ENCODE peak calls at places on chromosome 10, in seven cellular contexts. R is Peyer's patch; N is prostate gland; A is GM23248; Q is heart right ventricle; J is SK-N-SH; Z is CD8-positive, alpha-beta T cell. K is an unnamed sample.

GRCh38 chr10:63520463-63521388 is 475 bp upstream of the REEP3 start:
- DNase-seq in R (peak; percentile 52), N (peak; percentile 57), A (peak; percentile 56), Q (peak; percentile 82), J (peak; percentile 91), Z (peak; percentile 2), K (peak; percentile 88)

GRCh38 chr10:26682926-26683325 is 14.6 kb upstream of the PDSS1 start:
- DNase-seq in R (no peak), N (no peak), A (no peak), Q (no peak), J (no peak), Z (no peak), K (no peak)

GRCh38 chr10:52420656-52421055 is 106.6 kb downstream of the DKK1 start:
- DNase-seq in R (no peak), N (no peak), A (peak; percentile 2), Q (no peak), J (no peak), Z (no peak), K (no peak)

GRCh38 chr10:132371641-132372081 is 25.3 kb upstream of the PWWP2B start:
- DNase-seq in R (no peak), N (no peak), A (peak; percentile 20), Q (no peak), J (no peak), Z (no peak), K (peak; percentile 81)

GRCh38 chr10:3043512-3044368 is 23.6 kb upstream of the PFKP start:
- DNase-seq in R (peak; percentile 42), N (peak; percentile 64), A (peak; percentile 84), Q (peak; percentile 33), J (peak; percentile 83), Z (no peak), K (no peak)

GRCh38 chr10:111656066-111656465 is 527.5 kb downstream of the GPAM start:
- DNase-seq in R (no peak), N (no peak), A (peak; percentile 49), Q (no peak), J (no peak), Z (no peak), K (no peak)

GRCh38 chr10:48437546-48437945 is 131.1 kb downstream of the MAPK8 start:
- DNase-seq in R (no peak), N (no peak), A (no peak), Q (no peak), J (no peak), Z (no peak), K (no peak)

GRCh38 chr10:84908491-84908890 is 580.1 kb downstream of the CCSER2 start:
- DNase-seq in R (no peak), N (no peak), A (no peak), Q (no peak), J (no peak), Z (no peak), K (no peak)

GRCh38 chr10:49377256-49377655 is 18.6 kb downstream of the DRGX start:
- DNase-seq in R (no peak), N (no peak), A (no peak), Q (no peak), J (no peak), Z (no peak), K (no peak)

GRCh38 chr10:44357141-44357540 is 27.8 kb downstream of the CXCL12 start:
- DNase-seq in R (no peak), N (no peak), A (no peak), Q (no peak), J (no peak), Z (no peak), K (no peak)

GRCh38 chr10:3415878-3416605 is 243.5 kb upstream of the PITRM1 start:
- DNase-seq in R (no peak), N (no peak), A (no peak), Q (no peak), J (no peak), Z (no peak), K (no peak)

GRCh38 chr10:133276435-133277201 is at the start of gene ADAM8:
- DNase-seq in R (peak; percentile 77), N (no peak), A (peak; percentile 59), Q (peak; percentile 48), J (peak; percentile 72), Z (no peak), K (no peak)

GRCh38 chr10:132297521-132297920 is 10.2 kb downstream of the STK32C start:
- DNase-seq in R (no peak), N (no peak), A (no peak), Q (no peak), J (no peak), Z (no peak), K (peak; percentile 56)

GRCh38 chr10:44576715-44577191 is 191.9 kb upstream of the CXCL12 start:
- DNase-seq in R (no peak), N (no peak), A (peak; percentile 50), Q (peak; percentile 47), J (no peak), Z (no peak), K (no peak)

GRCh38 chr10:100518761-100519241 is 860 bp downstream of the SEC31B start:
- DNase-seq in R (peak; percentile 61), N (peak; percentile 77), A (peak; percentile 79), Q (no peak), J (peak; percentile 71), Z (peak; percentile 25), K (peak; percentile 65)

GRCh38 chr10:16440396-16441105 is 3.7 kb downstream of the PTER start:
- DNase-seq in R (no peak), N (peak; percentile 34), A (peak; percentile 22), Q (no peak), J (peak; percentile 50), Z (no peak), K (no peak)

GRCh38 chr10:93604145-93604544 is 3.1 kb upstream of the RBP4 start:
- DNase-seq in R (no peak), N (no peak), A (no peak), Q (no peak), J (no peak), Z (no peak), K (no peak)

GRCh38 chr10:87500646-87501048 is 4.0 kb upstream of the MINPP1 start:
- DNase-seq in R (no peak), N (no peak), A (no peak), Q (no peak), J (peak; percentile 31), Z (no peak), K (no peak)

GRCh38 chr10:43396928-43397624 is 11.9 kb downstream of the HNRNPF start:
- DNase-seq in R (peak; percentile 92), N (peak; percentile 89), A (peak; percentile 83), Q (peak; percentile 88), J (peak; percentile 92), Z (peak; percentile 44), K (peak; percentile 98)

GRCh38 chr10:24086737-24087136 is 122.2 kb upstream of the KIAA1217 start:
- DNase-seq in R (no peak), N (no peak), A (no peak), Q (no peak), J (no peak), Z (no peak), K (no peak)

GRCh38 chr10:15440204-15440711 is 69.2 kb upstream of the FAM171A1 start:
- DNase-seq in R (no peak), N (no peak), A (no peak), Q (no peak), J (no peak), Z (no peak), K (no peak)

GRCh38 chr10:15444105-15445021 is 73.3 kb upstream of the FAM171A1 start:
- DNase-seq in R (no peak), N (no peak), A (no peak), Q (no peak), J (no peak), Z (no peak), K (no peak)

GRCh38 chr10:15442056-15442455 is 71.0 kb upstream of the FAM171A1 start:
- DNase-seq in R (no peak), N (no peak), A (no peak), Q (no peak), J (no peak), Z (no peak), K (no peak)

GRCh38 chr10:15436696-15437095 is 65.6 kb upstream of the FAM171A1 start:
- DNase-seq in R (no peak), N (no peak), A (peak; percentile 32), Q (no peak), J (no peak), Z (no peak), K (no peak)

DNA sequence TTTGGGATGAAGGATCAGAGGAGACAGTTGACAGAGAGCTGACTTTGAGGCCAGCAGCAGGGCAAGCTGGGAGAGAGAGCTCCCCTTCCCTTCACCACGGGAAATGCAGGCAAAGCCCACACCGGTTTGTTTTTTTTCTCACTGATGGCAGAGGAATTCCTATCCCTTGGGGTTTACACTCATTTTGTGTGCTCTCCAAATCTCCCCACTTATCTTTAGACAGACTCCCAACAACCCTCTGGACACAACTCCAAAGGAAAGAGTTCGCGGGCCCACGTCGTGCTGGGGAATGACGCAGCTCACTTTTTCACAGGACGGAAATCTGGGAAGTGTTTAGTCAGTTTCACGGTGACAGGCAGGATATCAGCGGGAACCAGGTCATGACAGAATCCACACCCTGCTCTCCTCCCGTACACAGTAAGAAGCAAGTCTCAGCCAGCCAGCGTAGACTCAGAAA is 68.3 kb upstream of the FAM171A1 start:
- DNase-seq in R (no peak), N (no peak), A (peak; percentile 66), Q (peak; percentile 52), J (peak; percentile 51), Z (no peak), K (peak; percentile 23)
- H3K4me3 ChIP-seq in R (peak overlapping the region; percentile 8), N (peak overlapping the region; percentile 8), A (peak overlapping the region; percentile 62), Q (no peak overlapping the region), J (peak overlapping the region; percentile 24), Z (no peak overlapping the region), K (no peak overlapping the region)

GRCh38 chr10:10993785-10994184 is 23.9 kb upstream of the CELF2 start:
- DNase-seq in R (no peak), N (no peak), A (no peak), Q (no peak), J (no peak), Z (no peak), K (no peak)
- H3K4me3 ChIP-seq in R (no peak overlapping the region), N (no peak overlapping the region), A (no peak overlapping the region), Q (no peak overlapping the region), J (no peak overlapping the region), Z (no peak overlapping the region), K (no peak overlapping the region)

GRCh38 chr10:113294868-113295267 is 258.0 kb upstream of the HABP2 start:
- DNase-seq in R (no peak), N (peak; percentile 21), A (no peak), Q (no peak), J (no peak), Z (no peak), K (no peak)
- H3K4me3 ChIP-seq in R (no peak overlapping the region), N (no peak overlapping the region), A (no peak overlapping the region), Q (no peak overlapping the region), J (no peak overlapping the region), Z (no peak overlapping the region), K (no peak overlapping the region)

GRCh38 chr10:97163646-97164535 is 21.9 kb downstream of the SLIT1 start:
- DNase-seq in R (no peak), N (no peak), A (no peak), Q (no peak), J (no peak), Z (no peak), K (no peak)

GRCh38 chr10:97163141-97163540 is 22.6 kb downstream of the SLIT1 start:
- DNase-seq in R (no peak), N (no peak), A (no peak), Q (no peak), J (no peak), Z (no peak), K (no peak)

GRCh38 chr10:97169063-97169462 is 16.7 kb downstream of the SLIT1 start:
- DNase-seq in R (no peak), N (no peak), A (no peak), Q (no peak), J (no peak), Z (no peak), K (no peak)

GRCh38 chr10:97168645-97169044 is 17.1 kb downstream of the SLIT1 start:
- DNase-seq in R (no peak), N (no peak), A (no peak), Q (no peak), J (no peak), Z (no peak), K (no peak)

GRCh38 chr10:97165499-97165898 is 20.3 kb downstream of the SLIT1 start:
- DNase-seq in R (no peak), N (no peak), A (no peak), Q (no peak), J (no peak), Z (no peak), K (no peak)
- H3K4me3 ChIP-seq in R (no peak overlapping the region), N (no peak overlapping the region), A (no peak overlapping the region), Q (no peak overlapping the region), J (no peak overlapping the region), Z (no peak overlapping the region), K (no peak overlapping the region)

K was measured in lower leg skin.